ENCODE peak calls at places on chromosome 3, in four cellular contexts. X is mesendoderm, C is IMR-90, R is H9. U is an unnamed sample.

GRCh38 chr3:69690-70089 is 126.9 kb upstream of the CHL1 start:
- DNase-seq in X (no peak), C (no peak), R (no peak), U (no peak)

GRCh38 chr3:151604941-151605340 is 128.8 kb upstream of the AADACL2 start:
- DNase-seq in X (no peak), C (no peak), R (no peak), U (no peak)

GRCh38 chr3:76044601-76045600 is 259.6 kb upstream of the ZNF717 start:
- DNase-seq in X (peak), C (peak), R (no peak), U (peak)

GRCh38 chr3:20141841-20142240 is 44.2 kb downstream of the SGO1 start:
- DNase-seq in X (peak), C (no peak), R (peak), U (peak)

GRCh38 chr3:12992629-12993021 is 80.6 kb downstream of the IQSEC1 start:
- DNase-seq in X (no peak), C (no peak), R (no peak), U (no peak)

GRCh38 chr3:185549651-185550111 is 2.7 kb downstream of the LIPH start:
- DNase-seq in X (no peak), C (peak), R (no peak), U (no peak)

GRCh38 chr3:8183627-8184026 is 318.0 kb upstream of the LMCD1 start:
- DNase-seq in X (no peak), C (no peak), R (no peak), U (no peak)

GRCh38 chr3:194485876-194486539 is 794 bp downstream of the ATP13A3 start:
- DNase-seq in X (no peak), C (peak), R (no peak), U (no peak)

GRCh38 chr3:97778152-97778551 is 13.6 kb downstream of the ARL6 start:
- DNase-seq in X (no peak), C (no peak), R (no peak), U (no peak)

GRCh38 chr3:125313060-125313635 is 62.0 kb downstream of the ZNF148 start:
- DNase-seq in X (peak), C (peak), R (no peak), U (no peak)

GRCh38 chr3:142940000-142940399 is 23.5 kb downstream of the PAQR9 start:
- DNase-seq in X (no peak), C (no peak), R (no peak), U (no peak)

GRCh38 chr3:99084825-99085224 is 183.3 kb upstream of the DCBLD2 start:
- DNase-seq in X (no peak), C (no peak), R (no peak), U (no peak)

GRCh38 chr3:87088366-87088983 is 97.5 kb upstream of the VGLL3 start:
- DNase-seq in X (no peak), C (no peak), R (no peak), U (no peak)

GRCh38 chr3:12947504-12948369 is 106.4 kb upstream of the RPL32 start:
- DNase-seq in X (peak), C (peak), R (peak), U (no peak)

GRCh38 chr3:123424999-123425386 is 23.9 kb downstream of the ADCY5 start:
- DNase-seq in X (no peak), C (no peak), R (no peak), U (no peak)

GRCh38 chr3:87855626-87856025 is 203.2 kb downstream of the CGGBP1 start:
- DNase-seq in X (no peak), C (no peak), R (no peak), U (no peak)

GRCh38 chr3:171878441-171879225 is 35.5 kb downstream of the TMEM212 start:
- DNase-seq in X (peak), C (peak), R (no peak), U (no peak)

GRCh38 chr3:110579841-110580550 is 491.6 kb upstream of the NECTIN3 start:
- DNase-seq in X (no peak), C (peak), R (no peak), U (no peak)

GRCh38 chr3:107216711-107217110 is 160.5 kb upstream of the CCDC54 start:
- DNase-seq in X (no peak), C (peak), R (no peak), U (no peak)

GRCh38 chr3:13890377-13891016 is 10.6 kb upstream of the WNT7A start:
- DNase-seq in X (no peak), C (no peak), R (peak), U (no peak)

GRCh38 chr3:123719785-123720531 is 135.1 kb upstream of the HACD2 start:
- DNase-seq in X (no peak), C (no peak), R (no peak), U (no peak)

GRCh38 chr3:12479919-12480425 is 4.3 kb upstream of the TSEN2 start:
- DNase-seq in X (peak), C (peak), R (peak), U (no peak)

GRCh38 chr3:62184559-62184958 is 188.8 kb downstream of the FEZF2 start:
- DNase-seq in X (peak), C (no peak), R (no peak), U (no peak)

GRCh38 chr3:129623447-129624118 is 17.1 kb upstream of the PLXND1 start:
- DNase-seq in X (no peak), C (no peak), R (no peak), U (no peak)

GRCh38 chr3:15983232-15983631 is 185.5 kb upstream of the ANKRD28 start:
- DNase-seq in X (no peak), C (peak), R (no peak), U (no peak)

GRCh38 chr3:12924437-12924836 is 83.1 kb upstream of the RPL32 start:
- DNase-seq in X (no peak), C (no peak), R (no peak), U (no peak)

GRCh38 chr3:42906085-42906904 is at the start of gene ZNF662:
- DNase-seq in X (no peak), C (no peak), R (peak), U (no peak)

GRCh38 chr3:124774305-124774673 is 44.0 kb downstream of the UMPS start:
- DNase-seq in X (peak), C (peak), R (peak), U (no peak)

GRCh38 chr3:2958553-2958952 is 151.6 kb downstream of the IL5RA start:
- DNase-seq in X (peak), C (no peak), R (no peak), U (no peak)

GRCh38 chr3:108662141-108662738 is 72.7 kb downstream of the DZIP3 start:
- DNase-seq in X (peak), C (peak), R (no peak), U (no peak)

GRCh38 chr3:128070898-128071591 is 18.8 kb downstream of the SEC61A1 start:
- DNase-seq in X (no peak), C (no peak), R (no peak), U (no peak)

GRCh38 chr3:108100906-108101305 is 10.1 kb upstream of the CD47 start:
- DNase-seq in X (no peak), C (no peak), R (no peak), U (no peak)

GRCh38 chr3:101530213-101531047 is 17.4 kb upstream of the SENP7 start:
- DNase-seq in X (peak), C (no peak), R (peak), U (peak)

DNA sequence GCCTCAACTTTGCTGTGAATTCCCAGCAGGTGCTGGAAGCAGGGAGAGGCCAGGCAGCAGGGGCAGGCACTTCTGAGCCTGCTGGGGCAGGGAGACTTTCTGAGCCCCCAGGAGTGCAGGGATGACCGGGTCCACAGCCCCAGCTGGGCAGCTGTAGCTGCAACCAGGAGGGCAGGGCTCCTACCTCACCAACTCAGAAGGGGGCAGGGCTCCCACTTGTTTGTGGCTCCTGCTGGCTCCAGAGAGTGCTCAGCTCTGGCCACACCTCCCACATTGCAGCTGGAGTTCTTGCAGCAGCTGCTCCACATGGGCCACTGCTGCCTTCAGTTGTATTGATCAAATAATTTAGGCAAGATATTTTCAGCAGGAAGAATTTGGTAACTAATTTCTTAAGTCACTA is 812.3 kb downstream of the NSUN3 start:
- DNase-seq in X (no peak), C (no peak), R (peak), U (no peak)
- H4K5ac ChIP-seq in X (no peak), C (no peak), R (no peak), U (no peak)

GRCh38 chr3:32249184-32249782 is 10.8 kb downstream of the CMTM8 start:
- DNase-seq in X (no peak), C (peak), R (no peak), U (no peak)
- H4K5ac ChIP-seq in X (no peak), C (no peak), R (no peak), U (no peak)

DNA sequence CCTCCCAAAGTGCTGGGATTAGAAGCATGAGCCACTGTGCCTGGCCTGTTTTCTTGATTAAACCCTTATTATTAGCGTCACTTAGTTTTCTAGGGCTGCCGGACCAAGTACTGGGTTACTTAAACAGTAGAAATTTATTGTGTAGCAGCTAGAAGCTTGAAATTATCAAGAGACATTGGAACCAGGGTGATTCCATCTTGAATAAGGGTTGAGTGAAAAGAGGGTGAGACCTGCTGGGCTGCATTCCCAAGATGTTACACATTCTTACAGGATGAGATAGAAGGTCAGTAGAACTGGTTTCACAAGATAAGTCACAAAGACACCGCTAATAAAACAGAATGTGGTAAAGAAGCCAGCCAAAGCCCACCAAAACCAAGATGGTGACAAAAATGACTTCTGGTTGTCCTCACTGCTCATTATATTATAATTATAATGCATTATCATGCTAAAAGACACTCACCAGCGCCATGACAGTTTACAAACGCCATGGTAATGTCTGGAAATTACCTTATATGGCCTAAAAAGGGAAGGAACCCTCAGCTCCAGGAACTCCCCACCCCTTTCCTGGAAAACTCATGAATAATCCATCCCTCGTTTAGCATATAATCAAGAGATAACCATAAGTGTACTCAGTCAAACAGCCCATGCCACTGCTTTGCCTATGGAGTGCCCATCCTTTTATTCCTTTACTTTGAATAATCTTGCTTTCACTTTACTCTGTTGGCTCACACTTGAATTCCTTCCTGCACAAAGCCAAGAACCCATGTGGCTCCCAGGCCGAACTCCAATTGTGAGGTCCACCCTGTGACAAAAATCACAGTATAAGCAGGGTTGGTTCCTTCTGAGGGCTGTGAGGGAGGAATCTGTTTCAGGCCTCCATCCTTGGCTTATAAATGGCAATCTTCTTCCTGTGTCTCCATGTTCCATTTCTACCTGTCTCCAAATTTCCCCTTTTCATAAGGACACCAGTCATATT is 18.9 kb upstream of the FSTL1 start:
- DNase-seq in X (peak), C (peak), R (peak), U (no peak)
- H4K5ac ChIP-seq in X (no peak), C (peak), R (peak), U (peak)

GRCh38 chr3:195809796-195810454 is 1.8 kb downstream of the MUC4 start:
- DNase-seq in X (peak), C (no peak), R (no peak), U (no peak)

GRCh38 chr3:195808741-195809290 is 2.9 kb downstream of the MUC4 start:
- DNase-seq in X (peak), C (no peak), R (no peak), U (no peak)

GRCh38 chr3:195809291-195809785 is 2.4 kb downstream of the MUC4 start:
- DNase-seq in X (no peak), C (no peak), R (no peak), U (no peak)

GRCh38 chr3:195811756-195812155 is at the start of gene MUC4:
- DNase-seq in X (peak), C (no peak), R (peak), U (no peak)

GRCh38 chr3:195810455-195810845 is 1.3 kb downstream of the MUC4 start:
- DNase-seq in X (no peak), C (no peak), R (no peak), U (no peak)
- H4K5ac ChIP-seq in X (no peak), C (no peak), R (no peak), U (no peak)

GRCh38 chr3:187839422-187839821 is 94.2 kb upstream of the BCL6 start:
- DNase-seq in X (no peak), C (no peak), R (no peak), U (no peak)
- H4K5ac ChIP-seq in X (no peak), C (no peak), R (no peak), U (no peak)

DNA sequence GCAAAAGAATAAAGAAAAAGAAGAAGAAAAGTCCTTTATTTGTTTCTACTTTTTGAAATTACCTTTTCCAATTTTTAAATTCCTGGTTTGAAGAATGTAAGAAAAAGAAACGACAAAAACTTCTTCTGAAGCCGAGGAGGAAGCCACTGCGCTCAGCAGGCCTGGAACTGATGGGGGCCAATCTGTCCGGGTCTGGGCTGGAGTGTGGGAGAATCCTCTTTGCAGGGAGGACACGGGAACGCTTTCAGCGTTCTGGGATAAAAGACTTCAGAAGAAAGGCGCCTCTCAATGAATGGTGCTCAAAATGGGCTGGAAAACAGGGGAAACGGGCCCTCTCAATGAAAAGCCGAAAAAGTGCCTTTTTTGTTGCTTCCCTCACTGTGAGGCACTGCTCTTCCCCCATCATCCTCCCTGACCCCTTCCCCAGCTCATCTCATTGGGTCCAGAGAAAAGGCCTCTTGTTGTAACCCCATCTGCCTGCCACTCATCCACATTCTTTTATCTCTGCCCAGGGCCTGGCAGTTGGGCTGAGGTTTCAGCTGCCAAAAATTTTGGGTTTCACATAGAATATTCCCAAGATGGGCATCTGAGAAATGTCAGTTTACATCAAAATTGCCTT is 119.5 kb upstream of the LRIG1 start:
- DNase-seq in X (no peak), C (no peak), R (no peak), U (no peak)
- H4K5ac ChIP-seq in X (no peak), C (no peak), R (no peak), U (no peak)

GRCh38 chr3:158084661-158085060 is 21.6 kb downstream of the SHOX2 start:
- DNase-seq in X (no peak), C (no peak), R (no peak), U (no peak)
- H4K5ac ChIP-seq in X (no peak), C (no peak), R (no peak), U (no peak)

GRCh38 chr3:5197470-5198312 is 10.2 kb downstream of the EDEM1 start:
- DNase-seq in X (peak), C (peak), R (no peak), U (no peak)

GRCh38 chr3:5198986-5199731 is 11.7 kb downstream of the EDEM1 start:
- DNase-seq in X (no peak), C (no peak), R (no peak), U (no peak)

GRCh38 chr3:5197022-5197421 is 9.5 kb downstream of the EDEM1 start:
- DNase-seq in X (no peak), C (peak), R (no peak), U (no peak)

GRCh38 chr3:5195605-5196004 is 8.1 kb downstream of the EDEM1 start:
- DNase-seq in X (no peak), C (no peak), R (no peak), U (no peak)

DNA sequence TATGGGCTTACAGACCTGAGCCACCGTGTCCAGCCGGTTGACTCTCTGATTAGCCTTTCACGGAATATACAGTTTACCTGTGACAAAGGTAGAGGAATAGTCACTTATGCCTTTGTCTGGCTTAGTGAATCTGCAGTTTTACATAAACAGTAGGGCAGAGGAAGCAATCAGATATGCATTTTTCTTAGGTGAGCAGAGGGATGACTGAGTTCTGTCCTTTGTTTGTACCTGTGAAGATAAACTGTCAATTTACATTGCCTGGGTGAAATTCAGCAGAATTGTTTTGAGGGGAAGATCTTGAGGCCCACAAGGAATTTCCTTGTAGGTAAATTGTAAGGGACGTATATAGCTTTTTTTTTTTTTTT is 10.8 kb downstream of the EDEM1 start:
- DNase-seq in X (peak), C (no peak), R (no peak), U (no peak)
- H4K5ac ChIP-seq in X (no peak), C (peak), R (no peak), U (peak)

U was measured in H1.